ENCODE peak calls at places on chromosomes 1 and 21, in four cellular contexts. S is KBM-7, F is AG04450, G is Right ventricle myocardium superior. R is an unnamed sample.
A peak's percentile ranks its signal among the peaks of the same experiment; 100 is the strongest.

GRCh38 chr21:19228241-19228640 is 824.7 kb upstream of the TMPRSS15 start:
- DNase-seq in S (no peak), F (no peak), G (no peak), R (no peak)

GRCh38 chr1:202599669-202600431 is 110.4 kb downstream of the SYT2 start:
- DNase-seq in S (peak; percentile 44), F (peak; percentile 71), G (peak; percentile 68), R (peak; percentile 67)

GRCh38 chr1:160375788-160376524 is 9.1 kb downstream of the NHLH1 start:
- DNase-seq in S (no peak), F (no peak), G (no peak), R (no peak)

GRCh38 chr1:228093050-228093906 is 9.8 kb downstream of the C1orf35 start:
- DNase-seq in S (no peak), F (no peak), G (peak; percentile 16), R (no peak)

GRCh38 chr1:8228253-8228652 is 89.7 kb upstream of the SLC45A1 start:
- DNase-seq in S (no peak), F (no peak), G (no peak), R (no peak)

GRCh38 chr1:166165661-166166399 is 971 bp downstream of the FAM78B start:
- DNase-seq in S (no peak), F (no peak), G (peak; percentile 45), R (no peak)

GRCh38 chr1:199242162-199242561 is 603.3 kb downstream of the PTPRC start:
- DNase-seq in S (peak; percentile 87), F (no peak), G (no peak), R (no peak)

GRCh38 chr1:40267767-40268187 is 9.7 kb downstream of the ZMPSTE24 start:
- DNase-seq in S (no peak), F (peak; percentile 87), G (no peak), R (peak; percentile 50)

GRCh38 chr1:55813619-55814018 is 598.5 kb upstream of the USP24 start:
- DNase-seq in S (no peak), F (peak; percentile 63), G (peak; percentile 65), R (no peak)

GRCh38 chr1:218516526-218516925 is 171.4 kb downstream of the TGFB2 start:
- DNase-seq in S (no peak), F (no peak), G (no peak), R (no peak)

GRCh38 chr21:44354001-44354405 is 582 bp downstream of the TRPM2 start:
- DNase-seq in S (peak; percentile 74), F (no peak), G (peak; percentile 57), R (no peak)

GRCh38 chr21:42463861-42464515 is 32.0 kb downstream of the RSPH1 start:
- DNase-seq in S (peak; percentile 66), F (peak; percentile 13), G (no peak), R (no peak)

GRCh38 chr1:81702903-81703302 is 97.8 kb upstream of the ADGRL2 start:
- DNase-seq in S (no peak), F (peak; percentile 69), G (no peak), R (no peak)

GRCh38 chr1:224632921-224633321 is 16.8 kb downstream of the CNIH3 start:
- DNase-seq in S (no peak), F (no peak), G (no peak), R (no peak)

GRCh38 chr1:118949317-118949716 is 38.8 kb downstream of the TBX15 start:
- DNase-seq in S (no peak), F (no peak), G (no peak), R (no peak)

GRCh38 chr21:44801468-44802395 is at the start of gene UBE2G2:
- DNase-seq in S (peak; percentile 83), F (no peak), G (peak; percentile 90), R (peak; percentile 69)

GRCh38 chr1:167246971-167247370 is 26.3 kb downstream of the POU2F1 start:
- DNase-seq in S (no peak), F (no peak), G (no peak), R (no peak)

GRCh38 chr1:59502009-59502691 is 205.3 kb downstream of the FGGY start:
- DNase-seq in S (no peak), F (no peak), G (no peak), R (no peak)

GRCh38 chr21:28419811-28420210 is 572.9 kb downstream of the LTN1 start:
- DNase-seq in S (no peak), F (no peak), G (no peak), R (no peak)

R was measured in T1000.